ENCODE peak calls at places on chromosomes 1 and 21, in four cellular contexts. F, W, O and S are unnamed samples.

GRCh38 chr1:226862900-226863299 is 7.5 kb upstream of the PSEN2 start:
- DNase-seq in W (no peak), O (no peak), F (no peak), S (no peak)

GRCh38 chr1:1470626-1471388 is 758 bp upstream of the ATAD3B start:
- DNase-seq in W (no peak), O (no peak), F (no peak), S (no peak)

GRCh38 chr1:156006666-156007376 is 13.9 kb downstream of the SSR2 start:
- DNase-seq in F (peak; percentile 70), W (no peak), O (no peak), S (no peak)

GRCh38 chr1:161172776-161173376 is 4.4 kb downstream of the B4GALT3 start:
- DNase-seq in O (no peak), W (no peak), F (no peak), S (no peak)

GRCh38 chr1:203039609-203040517 is 13.6 kb downstream of the PPFIA4 start:
- DNase-seq in O (no peak), F (peak; percentile 26), W (no peak), S (no peak)

GRCh38 chr1:201563941-201564340 is 25.0 kb downstream of the NAV1 start:
- DNase-seq in F (no peak), O (no peak), W (no peak), S (no peak)

GRCh38 chr21:36320421-36321324 is 676 bp downstream of the MORC3 start:
- DNase-seq in O (peak; percentile 45), W (peak; percentile 56), F (peak; percentile 59), S (peak; percentile 78)

GRCh38 chr1:77383236-77383635 is 101.4 kb downstream of the AK5 start:
- DNase-seq in O (no peak), F (no peak), W (no peak), S (no peak)

GRCh38 chr1:154270833-154271232 is 1.6 kb upstream of the HAX1 start:
- DNase-seq in O (no peak), W (no peak), F (no peak), S (peak; percentile 45)
- TF ChIP-seq CTCF in O (no peak), W (no peak), F (no peak), S (no peak)

DNA sequence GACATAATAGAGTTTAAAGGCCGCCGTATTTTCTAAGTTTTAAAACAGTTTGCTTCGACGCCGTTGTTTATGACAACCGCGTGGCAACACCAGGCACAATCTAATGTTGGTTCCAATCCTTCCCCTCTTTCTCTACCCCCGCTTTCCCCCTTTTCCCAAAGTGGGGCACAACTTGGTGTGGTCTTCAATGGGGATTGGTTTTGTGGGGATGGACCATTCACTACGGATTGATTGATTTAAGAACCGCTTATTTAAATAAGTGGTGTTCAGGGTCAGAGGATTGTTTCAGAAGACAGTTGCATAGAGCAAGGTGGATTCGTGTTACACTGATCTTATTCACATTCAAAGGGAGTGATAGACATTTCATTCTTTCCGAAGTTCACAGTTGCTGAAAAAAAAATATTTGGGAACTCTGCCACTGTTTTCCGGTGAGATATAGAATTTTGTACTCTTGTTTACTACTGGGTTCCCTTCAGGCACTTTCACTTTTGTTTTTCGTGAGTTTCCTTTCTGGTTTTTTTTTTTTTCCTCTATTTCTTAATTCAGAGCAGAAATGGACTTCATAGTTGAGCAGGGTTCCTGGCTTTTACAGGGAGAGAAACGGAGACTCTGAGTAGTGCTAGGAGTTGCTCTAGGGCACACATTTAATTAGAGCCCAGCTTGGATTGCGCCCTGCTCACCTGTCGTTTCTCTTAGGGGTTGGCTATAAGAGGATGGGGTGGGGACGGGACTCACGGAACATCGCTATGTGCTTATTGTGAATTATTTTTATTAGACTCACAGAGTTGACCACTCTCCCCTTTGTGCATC is 79.6 kb upstream of the AK4 start:
- DNase-seq in F (peak; percentile 6), O (no peak), W (no peak), S (peak; percentile 34)
- TF ChIP-seq CTCF in F (no peak), O (no peak), W (no peak), S (no peak)

GRCh38 chr1:218348628-218349185 is 3.6 kb downstream of the TGFB2 start:
- DNase-seq in F (no peak), O (no peak), W (no peak), S (no peak)

GRCh38 chr1:218346391-218347204 is 1.5 kb downstream of the TGFB2 start:
- DNase-seq in F (peak; percentile 32), O (peak; percentile 50), W (no peak), S (peak; percentile 35)

GRCh38 chr1:218347713-218348627 is 2.8 kb downstream of the TGFB2 start:
- DNase-seq in W (no peak), O (no peak), F (no peak), S (no peak)

GRCh38 chr1:218345673-218346390 is 696 bp downstream of the TGFB2 start:
- DNase-seq in W (peak; percentile 57), O (peak; percentile 54), F (peak; percentile 70), S (peak; percentile 69)

GRCh38 chr1:218347316-218347712 is 2.2 kb downstream of the TGFB2 start:
- DNase-seq in O (no peak), W (no peak), F (peak; percentile 49), S (no peak)
- TF ChIP-seq CTCF in O (no peak), W (no peak), F (no peak), S (no peak)

GRCh38 chr1:182446033-182446669 is 3.8 kb upstream of the RGSL1 start:
- DNase-seq in F (peak; percentile 60), W (no peak), O (peak; percentile 53), S (peak; percentile 66)

GRCh38 chr1:182447660-182448059 is 2.3 kb upstream of the RGSL1 start:
- DNase-seq in O (no peak), W (no peak), F (no peak), S (no peak)

GRCh38 chr1:182442333-182442732 is 7.6 kb upstream of the RGSL1 start:
- DNase-seq in W (no peak), O (no peak), F (no peak), S (no peak)

GRCh38 chr1:182441719-182442118 is 8.2 kb upstream of the RGSL1 start:
- DNase-seq in F (no peak), O (no peak), W (no peak), S (no peak)

DNA sequence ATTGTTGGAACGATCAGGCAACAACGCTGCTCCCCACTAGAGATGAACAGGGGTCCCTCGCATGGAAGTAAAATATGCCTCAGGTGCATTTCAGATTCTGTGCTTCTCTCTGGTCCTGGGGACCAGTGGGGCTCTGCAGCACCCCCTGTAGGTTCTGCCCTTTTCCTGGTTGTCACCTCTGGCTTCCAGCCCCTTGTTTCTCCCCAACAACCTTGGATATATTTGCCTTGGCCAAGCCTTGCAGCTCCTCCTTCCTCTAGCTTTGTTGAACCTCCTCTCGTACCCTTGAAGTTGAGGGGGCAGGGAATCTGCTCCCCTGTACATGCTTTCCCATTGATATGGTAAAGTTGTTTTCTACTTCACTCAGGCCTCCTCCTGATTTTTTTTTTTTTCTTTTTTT is 5.4 kb upstream of the RGSL1 start:
- DNase-seq in F (no peak), W (no peak), O (no peak), S (peak; percentile 46)
- TF ChIP-seq CTCF in F (no peak), W (no peak), O (no peak), S (peak; percentile 15)

DNA sequence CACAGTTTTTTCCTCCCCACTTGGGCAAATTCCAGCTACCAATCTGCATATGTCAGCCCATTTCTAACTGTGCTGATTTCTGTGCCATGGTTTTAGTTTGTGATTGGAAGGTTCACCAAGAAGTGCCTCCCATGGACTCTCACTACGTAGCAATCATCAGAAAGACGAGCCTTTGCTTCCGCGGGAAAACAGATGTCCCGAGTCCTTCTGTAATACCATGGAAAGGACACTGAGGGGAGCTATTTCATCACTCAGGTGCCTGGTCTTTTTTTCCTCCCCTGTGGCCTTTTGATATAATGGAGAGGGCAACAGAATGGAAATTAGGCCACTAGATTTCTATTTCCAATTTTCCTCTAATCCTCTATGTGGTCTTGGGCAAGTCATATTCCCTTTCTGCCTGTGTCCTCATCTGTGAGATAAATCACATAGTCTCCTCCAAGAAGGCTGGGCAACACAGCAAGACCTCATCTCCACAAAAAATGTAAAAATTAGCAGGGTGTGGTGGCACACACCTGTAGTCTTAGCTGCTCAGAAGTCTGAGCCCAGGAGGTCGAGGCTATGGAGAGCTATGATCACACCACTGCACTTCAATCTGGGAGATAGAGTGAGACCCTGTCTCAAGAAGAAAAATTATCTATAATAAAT is 24.8 kb downstream of the LEMD1 start:
- DNase-seq in O (no peak), W (no peak), F (peak; percentile 41), S (peak; percentile 54)
- TF ChIP-seq CTCF in O (peak; percentile 79), W (peak; percentile 83), F (peak; percentile 84), S (peak; percentile 53)

GRCh38 chr1:154741747-154742495 is 128.2 kb downstream of the KCNN3 start:
- DNase-seq in W (peak; percentile 18), F (no peak), O (no peak), S (no peak)
- TF ChIP-seq CTCF in W (peak; percentile 55), F (no peak), O (no peak), S (no peak)